ENCODE peak calls at places on chromosome 3, in six cellular contexts. T, A, Q, X, E and J are unnamed samples.

GRCh38 chr3:28290863-28291300 is 49.5 kb downstream of the CMC1 start:
- DNase-seq in T (no peak), A (no peak), Q (no peak), X (no peak), E (no peak), J (no peak)

GRCh38 chr3:58588030-58588614 is 10.9 kb upstream of the FAM107A start:
- DNase-seq in T (no peak), A (no peak), Q (no peak), X (no peak), E (no peak), J (no peak)

GRCh38 chr3:171121801-171122200 is 95.3 kb upstream of the SLC2A2 start:
- DNase-seq in T (no peak), A (no peak), Q (no peak), X (no peak), E (no peak), J (no peak)

GRCh38 chr3:12193485-12194165 is 34.9 kb upstream of the TIMP4 start:
- DNase-seq in T (peak; percentile 31), A (no peak), Q (no peak), X (peak; percentile 92), E (no peak), J (no peak)

GRCh38 chr3:123370819-123371218 is 78.1 kb downstream of the ADCY5 start:
- DNase-seq in T (no peak), A (peak; percentile 1), Q (no peak), X (no peak), E (no peak), J (no peak)

GRCh38 chr3:52277972-52278509 is 408 bp downstream of the WDR82 start:
- DNase-seq in T (no peak), A (peak; percentile 64), Q (no peak), X (peak; percentile 92), E (no peak), J (no peak)

GRCh38 chr3:193946945-193947344 is 189.0 kb upstream of the HES1 start:
- DNase-seq in T (no peak), A (no peak), Q (no peak), X (peak; percentile 26), E (no peak), J (no peak)

GRCh38 chr3:19065027-19065426 is 83.3 kb upstream of the KCNH8 start:
- DNase-seq in T (no peak), A (no peak), Q (no peak), X (no peak), E (no peak), J (peak; percentile 1)

GRCh38 chr3:67602816-67603215 is 51.6 kb downstream of the SUCLG2 start:
- DNase-seq in T (no peak), A (no peak), Q (no peak), X (no peak), E (no peak), J (no peak)

GRCh38 chr3:32220006-32220405 is 18.5 kb upstream of the CMTM8 start:
- DNase-seq in T (no peak), A (no peak), Q (no peak), X (no peak), E (no peak), J (no peak)

GRCh38 chr3:99659032-99659431 is 20.6 kb downstream of the COL8A1 start:
- DNase-seq in T (no peak), A (no peak), Q (no peak), X (peak; percentile 55), E (no peak), J (no peak)

GRCh38 chr3:64167346-64167745 is 57.9 kb downstream of the PRICKLE2 start:
- DNase-seq in T (no peak), A (no peak), Q (no peak), X (no peak), E (no peak), J (no peak)

GRCh38 chr3:96266395-96267187 is 547.8 kb upstream of the EPHA6 start:
- DNase-seq in T (no peak), A (peak; percentile 59), Q (no peak), X (no peak), E (no peak), J (no peak)

GRCh38 chr3:170063691-170064090 is 25.9 kb downstream of the GPR160 start:
- DNase-seq in T (no peak), A (no peak), Q (no peak), X (no peak), E (no peak), J (no peak)

GRCh38 chr3:16060358-16060852 is 114.1 kb upstream of the GALNT15 start:
- DNase-seq in T (peak; percentile 45), A (peak; percentile 22), Q (peak; percentile 39), X (peak; percentile 96), E (no peak), J (no peak)

GRCh38 chr3:96619475-96619874 is 194.9 kb upstream of the EPHA6 start:
- DNase-seq in T (no peak), A (no peak), Q (no peak), X (no peak), E (peak; percentile 20), J (no peak)

GRCh38 chr3:56830884-56831283 is 29.1 kb upstream of the ARHGEF3 start:
- DNase-seq in T (no peak), A (no peak), Q (no peak), X (no peak), E (no peak), J (no peak)

GRCh38 chr3:144424606-144425005 is 453.0 kb downstream of the DIPK2A start:
- DNase-seq in T (no peak), A (no peak), Q (no peak), X (no peak), E (no peak), J (no peak)

GRCh38 chr3:37228734-37229133 is 54.4 kb upstream of the LRRFIP2 start:
- DNase-seq in T (no peak), A (no peak), Q (no peak), X (no peak), E (no peak), J (no peak)

GRCh38 chr3:148791296-148791695 is 36.3 kb upstream of the CPB1 start:
- DNase-seq in T (no peak), A (no peak), Q (no peak), X (no peak), E (no peak), J (no peak)

DNA sequence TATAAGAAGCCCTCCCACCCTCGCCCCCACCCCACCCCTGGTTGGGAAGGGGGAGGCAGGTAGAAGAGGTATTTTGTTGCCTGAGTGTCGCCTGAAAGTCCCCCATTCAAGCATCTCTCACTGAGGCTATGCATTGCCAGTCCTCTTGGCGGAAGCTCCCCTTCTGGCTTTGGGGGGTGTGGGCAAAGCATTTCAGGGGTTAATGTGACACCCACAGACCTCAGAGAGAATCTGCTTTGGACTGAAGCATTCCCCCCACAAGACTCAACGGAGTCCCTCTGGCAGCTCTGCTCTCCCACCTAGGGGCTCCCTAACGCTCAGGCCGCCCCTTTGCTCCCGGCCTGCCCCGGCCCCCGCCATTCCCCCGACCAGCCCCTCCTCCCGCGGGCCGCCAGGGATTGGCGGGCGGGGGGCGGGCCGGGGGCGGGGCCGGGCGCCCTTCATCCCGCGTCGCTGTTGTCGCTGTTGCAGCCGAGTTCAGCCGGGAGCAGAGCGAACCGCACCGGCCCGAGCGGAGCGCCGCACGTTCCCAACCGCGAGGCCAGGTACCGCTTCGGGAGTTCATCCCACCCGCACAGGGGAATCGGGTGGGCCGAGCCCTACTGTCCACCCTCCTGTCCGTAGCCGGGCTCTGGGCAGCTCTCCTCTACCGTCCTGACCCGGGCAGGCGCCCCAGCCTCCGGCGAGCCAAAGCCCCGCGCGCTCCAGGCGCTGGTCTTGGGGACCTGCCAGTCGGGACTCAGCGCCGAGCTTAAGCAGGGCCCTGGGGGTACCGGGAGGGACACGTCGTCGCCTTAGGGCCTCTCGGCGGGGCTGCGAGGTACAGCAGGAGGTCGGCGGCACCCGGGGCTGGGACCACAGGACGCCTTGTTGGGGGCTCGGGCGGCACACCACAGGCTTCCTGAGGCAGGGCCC is at the start of gene SLC38A3:
- DNase-seq in T (no peak), A (peak; percentile 75), Q (no peak), X (no peak), E (no peak), J (peak; percentile 8)
- H3K4me3 ChIP-seq in T (peak within 1 kb of the TSS; percentile 32), A (peak within 1 kb of the TSS; percentile 53), Q (peak within 1 kb of the TSS; percentile 73), X (no peak within 1 kb of the TSS), E (no peak within 1 kb of the TSS), J (no peak within 1 kb of the TSS)

DNA sequence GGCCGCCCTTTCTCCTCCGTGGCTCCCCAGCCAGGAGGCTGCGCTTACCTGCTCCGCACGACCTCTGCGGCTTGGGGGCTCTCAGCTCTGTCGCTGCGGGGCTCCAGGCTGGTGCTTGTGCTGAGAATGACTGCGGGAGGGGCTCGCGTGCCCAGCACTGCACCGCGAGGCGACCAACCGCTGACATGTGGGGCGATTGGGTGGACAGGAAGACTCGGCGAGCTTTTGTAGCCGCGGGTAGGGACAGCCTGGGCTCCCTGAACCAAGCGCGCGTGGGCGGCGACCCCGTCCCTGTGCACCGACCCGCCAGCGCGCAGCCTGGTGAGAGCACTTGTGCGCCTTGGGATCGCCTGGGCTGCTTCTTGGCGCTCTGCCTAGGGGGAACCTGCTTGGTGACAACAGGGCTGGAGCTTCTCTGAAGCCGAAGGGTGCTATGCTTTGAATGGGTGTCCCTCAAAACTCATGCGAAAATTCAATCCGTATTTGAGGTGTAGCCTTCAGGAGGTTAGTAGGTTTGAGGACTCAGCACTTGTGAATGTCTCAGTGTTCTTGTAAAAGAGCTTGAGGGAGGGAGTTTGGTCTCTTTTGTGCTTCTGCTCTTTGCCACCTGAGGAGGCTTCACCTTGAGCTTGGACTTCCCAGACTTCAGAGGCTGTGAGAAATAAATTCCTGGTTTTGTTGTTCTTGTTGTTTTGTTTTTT is 50.4 kb downstream of the IL12A start:
- DNase-seq in T (peak; percentile 22), A (peak; percentile 62), Q (no peak), X (no peak), E (peak; percentile 25), J (no peak)
- H3K4me3 ChIP-seq in T (peak overlapping the region; percentile 29), A (no peak overlapping the region), Q (peak overlapping the region; percentile 66), X (no peak overlapping the region), E (no peak overlapping the region), J (no peak overlapping the region)

GRCh38 chr3:147397911-147398809 is 8.2 kb downstream of the ZIC4 start:
- DNase-seq in T (no peak), A (no peak), Q (no peak), X (no peak), E (no peak), J (no peak)
- H3K4me3 ChIP-seq in T (no peak overlapping the region), A (no peak overlapping the region), Q (peak overlapping the region; percentile 24), X (no peak overlapping the region), E (no peak overlapping the region), J (no peak overlapping the region)

GRCh38 chr3:149992416-149993058 is 21.8 kb upstream of the PFN2 start:
- DNase-seq in T (no peak), A (no peak), Q (no peak), X (no peak), E (no peak), J (no peak)
- H3K4me3 ChIP-seq in T (no peak overlapping the region), A (no peak overlapping the region), Q (no peak overlapping the region), X (no peak overlapping the region), E (no peak overlapping the region), J (no peak overlapping the region)

DNA sequence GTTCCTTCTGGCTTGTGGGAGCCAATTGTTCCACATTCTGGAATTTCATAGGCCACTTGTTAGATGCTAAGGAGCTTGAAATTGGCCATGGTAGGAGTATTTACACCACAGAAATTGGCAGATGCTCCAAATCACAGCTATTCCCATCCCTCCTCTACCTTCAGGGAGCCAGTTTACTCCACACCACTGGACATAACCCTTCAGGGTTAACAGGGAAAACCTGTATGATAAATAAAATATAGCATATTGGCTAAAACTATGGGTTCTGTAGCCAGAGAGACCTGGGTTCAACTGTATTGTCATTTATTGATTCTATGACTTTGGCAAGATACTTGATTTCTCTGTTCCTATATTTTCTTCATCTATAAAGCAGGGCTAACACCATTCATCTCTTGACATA is 384.2 kb upstream of the PROK2 start:
- DNase-seq in T (no peak), A (no peak), Q (no peak), X (no peak), E (no peak), J (no peak)
- H3K4me3 ChIP-seq in T (no peak overlapping the region), A (no peak overlapping the region), Q (no peak overlapping the region), X (no peak overlapping the region), E (no peak overlapping the region), J (no peak overlapping the region)